ENCODE peak calls at places on chromosome 3, in five cellular contexts. C, H, U, S and L are unnamed samples.

GRCh38 chr3:101252897-101253296 is 67.5 kb downstream of the IMPG2 start:
- DNase-seq in S (no peak), H (no peak), C (no peak), U (no peak), L (no peak)

GRCh38 chr3:185900228-185900627 is 37.6 kb downstream of the TRA2B start:
- DNase-seq in S (no peak), C (no peak), U (peak), H (no peak), L (no peak)

GRCh38 chr3:104886220-104886995 is 480.3 kb upstream of the ALCAM start:
- DNase-seq in U (peak), H (no peak), S (no peak), C (no peak), L (no peak)

GRCh38 chr3:21750831-21751391 is at the start of gene ZNF385D:
- DNase-seq in C (peak), S (no peak), U (peak), H (no peak), L (no peak)

GRCh38 chr3:156211583-156211982 is 91.2 kb downstream of the KCNAB1 start:
- DNase-seq in H (no peak), U (peak), C (no peak), S (no peak), L (no peak)

GRCh38 chr3:106728315-106728821 is 648.9 kb upstream of the CCDC54 start:
- DNase-seq in C (no peak), H (no peak), U (peak), S (no peak), L (no peak)

GRCh38 chr3:13025778-13026518 is 47.3 kb downstream of the IQSEC1 start:
- DNase-seq in H (no peak), C (no peak), S (no peak), U (no peak), L (no peak)

GRCh38 chr3:124526601-124527000 is 203.7 kb upstream of the UMPS start:
- DNase-seq in U (no peak), S (no peak), H (no peak), C (no peak), L (no peak)

GRCh38 chr3:185280572-185281365 is 26.9 kb upstream of the EHHADH start:
- DNase-seq in U (peak), H (no peak), S (no peak), C (no peak), L (no peak)